ENCODE peak calls at places on chromosomes 11 and 22, in nine cellular contexts. One of them, this sample, is unnamed.

GRCh38 chr11:124194696-124195418 is 11.7 kb downstream of the OR10D3 start:
- DNase-seq in NCI-H1417: peak
- DNase-seq in Right ventricle myocardium superior: no peak
- DNase-seq in stimulated activated CD4-positive, alpha-beta T cell treated with anti-CD3 and anti-CD28 coated beads, Interleukin-15, amount 100 ng/mL, for 1 hour: no peak
- DNase-seq in fibroblast of the aortic adventitia: peak
- DNase-seq in myocyte: peak
- DNase-seq in fibroblast of mammary gland: peak
- DNase-seq in Caco-2: peak
- DNase-seq in ACHN: peak
- DNase-seq in this sample: peak

GRCh38 chr22:44942056-44942455 is 67.7 kb downstream of the PHF21B start:
- DNase-seq in NCI-H1417: no peak
- DNase-seq in Right ventricle myocardium superior: no peak
- DNase-seq in stimulated activated CD4-positive, alpha-beta T cell treated with anti-CD3 and anti-CD28 coated beads, Interleukin-15, amount 100 ng/mL, for 1 hour: no peak
- DNase-seq in fibroblast of the aortic adventitia: no peak
- DNase-seq in myocyte: no peak
- DNase-seq in fibroblast of mammary gland: no peak
- DNase-seq in Caco-2: no peak
- DNase-seq in ACHN: no peak
- DNase-seq in this sample: no peak

GRCh38 chr11:2266586-2267305 is 3.6 kb downstream of the ASCL2 start:
- DNase-seq in NCI-H1417: no peak
- DNase-seq in Right ventricle myocardium superior: no peak
- DNase-seq in stimulated activated CD4-positive, alpha-beta T cell treated with anti-CD3 and anti-CD28 coated beads, Interleukin-15, amount 100 ng/mL, for 1 hour: no peak
- DNase-seq in fibroblast of the aortic adventitia: no peak
- DNase-seq in myocyte: no peak
- DNase-seq in fibroblast of mammary gland: no peak
- DNase-seq in Caco-2: no peak
- DNase-seq in ACHN: no peak
- DNase-seq in this sample: no peak

GRCh38 chr11:26078217-26078821 is 253.6 kb upstream of the ANO3 start:
- DNase-seq in NCI-H1417: peak
- DNase-seq in Right ventricle myocardium superior: no peak
- DNase-seq in stimulated activated CD4-positive, alpha-beta T cell treated with anti-CD3 and anti-CD28 coated beads, Interleukin-15, amount 100 ng/mL, for 1 hour: no peak
- DNase-seq in fibroblast of the aortic adventitia: no peak
- DNase-seq in myocyte: no peak
- DNase-seq in fibroblast of mammary gland: no peak
- DNase-seq in Caco-2: no peak
- DNase-seq in ACHN: no peak
- DNase-seq in this sample: no peak

GRCh38 chr22:45968751-45969413 is 8.1 kb downstream of the WNT7B start:
- DNase-seq in NCI-H1417: no peak
- DNase-seq in Right ventricle myocardium superior: no peak
- DNase-seq in stimulated activated CD4-positive, alpha-beta T cell treated with anti-CD3 and anti-CD28 coated beads, Interleukin-15, amount 100 ng/mL, for 1 hour: no peak
- DNase-seq in fibroblast of the aortic adventitia: peak
- DNase-seq in myocyte: peak
- DNase-seq in fibroblast of mammary gland: peak
- DNase-seq in Caco-2: no peak
- DNase-seq in ACHN: no peak
- DNase-seq in this sample: peak

GRCh38 chr11:109421981-109422590 is at the start of gene C11orf87:
- DNase-seq in NCI-H1417: peak
- DNase-seq in Right ventricle myocardium superior: no peak
- DNase-seq in stimulated activated CD4-positive, alpha-beta T cell treated with anti-CD3 and anti-CD28 coated beads, Interleukin-15, amount 100 ng/mL, for 1 hour: no peak
- DNase-seq in fibroblast of the aortic adventitia: peak
- DNase-seq in myocyte: peak
- DNase-seq in fibroblast of mammary gland: no peak
- DNase-seq in Caco-2: no peak
- DNase-seq in ACHN: no peak
- DNase-seq in this sample: peak

GRCh38 chr22:46077669-46078099 is 72.6 kb upstream of the PPARA start:
- DNase-seq in NCI-H1417: no peak
- DNase-seq in Right ventricle myocardium superior: peak
- DNase-seq in stimulated activated CD4-positive, alpha-beta T cell treated with anti-CD3 and anti-CD28 coated beads, Interleukin-15, amount 100 ng/mL, for 1 hour: no peak
- DNase-seq in fibroblast of the aortic adventitia: peak
- DNase-seq in myocyte: peak
- DNase-seq in fibroblast of mammary gland: no peak
- DNase-seq in Caco-2: no peak
- DNase-seq in ACHN: no peak
- DNase-seq in this sample: no peak

GRCh38 chr22:24097961-24098391 is 83.3 kb upstream of the SUSD2 start:
- DNase-seq in NCI-H1417: no peak
- DNase-seq in Right ventricle myocardium superior: no peak
- DNase-seq in stimulated activated CD4-positive, alpha-beta T cell treated with anti-CD3 and anti-CD28 coated beads, Interleukin-15, amount 100 ng/mL, for 1 hour: no peak
- DNase-seq in fibroblast of the aortic adventitia: no peak
- DNase-seq in myocyte: no peak
- DNase-seq in fibroblast of mammary gland: no peak
- DNase-seq in Caco-2: no peak
- DNase-seq in ACHN: no peak
- DNase-seq in this sample: no peak

GRCh38 chr22:45006873-45007246 is 2.9 kb downstream of the PHF21B start:
- DNase-seq in NCI-H1417: no peak
- DNase-seq in Right ventricle myocardium superior: no peak
- DNase-seq in stimulated activated CD4-positive, alpha-beta T cell treated with anti-CD3 and anti-CD28 coated beads, Interleukin-15, amount 100 ng/mL, for 1 hour: no peak
- DNase-seq in fibroblast of the aortic adventitia: no peak
- DNase-seq in myocyte: peak
- DNase-seq in fibroblast of mammary gland: no peak
- DNase-seq in Caco-2: peak
- DNase-seq in ACHN: no peak
- DNase-seq in this sample: no peak

GRCh38 chr11:124751741-124752470 is at the start of gene VSIG2:
- DNase-seq in NCI-H1417: no peak
- DNase-seq in Right ventricle myocardium superior: no peak
- DNase-seq in stimulated activated CD4-positive, alpha-beta T cell treated with anti-CD3 and anti-CD28 coated beads, Interleukin-15, amount 100 ng/mL, for 1 hour: no peak
- DNase-seq in fibroblast of the aortic adventitia: no peak
- DNase-seq in myocyte: no peak
- DNase-seq in fibroblast of mammary gland: no peak
- DNase-seq in Caco-2: no peak
- DNase-seq in ACHN: no peak
- DNase-seq in this sample: no peak

GRCh38 chr22:20427945-20428417 is 9.6 kb downstream of the SCARF2 start:
- DNase-seq in NCI-H1417: no peak
- DNase-seq in Right ventricle myocardium superior: no peak
- DNase-seq in stimulated activated CD4-positive, alpha-beta T cell treated with anti-CD3 and anti-CD28 coated beads, Interleukin-15, amount 100 ng/mL, for 1 hour: no peak
- DNase-seq in fibroblast of the aortic adventitia: no peak
- DNase-seq in myocyte: no peak
- DNase-seq in fibroblast of mammary gland: no peak
- DNase-seq in Caco-2: no peak
- DNase-seq in ACHN: no peak
- DNase-seq in this sample: no peak

This sample was measured in foreskin fibroblast.